ENCODE peak calls at places on chromosomes 4 and X, in six cellular contexts. S is M059J; W is adipocyte; I is kidney tubule cell; Z is A673; U is stimulated activated CD8-positive, alpha-beta memory T cell treated with anti-CD3 and anti-CD28 coated beads, Interleukin-12 subunit alpha, Interleukin-12 subunit beta, amount 100 ng/mL, for 1 hour. R is an unnamed sample.

GRCh38 chrX:49209434-49210251 is 9.7 kb upstream of the SYP start:
- DNase-seq in I (no peak), S (no peak), W (no peak), U (no peak), Z (no peak), R (no peak)

GRCh38 chrX:69027181-69028005 is 137.9 kb downstream of the PJA1 start:
- DNase-seq in I (peak), S (peak), U (no peak), Z (no peak), W (peak), R (peak)

GRCh38 chr4:1290165-1290977 is 680 bp downstream of the MAEA start:
- DNase-seq in S (peak), U (no peak), W (peak), Z (no peak), I (peak), R (peak)

GRCh38 chr4:2494992-2495391 is 26.1 kb downstream of the RNF4 start:
- DNase-seq in S (no peak), I (no peak), U (no peak), Z (no peak), W (no peak), R (no peak)

GRCh38 chrX:68936608-68937007 is 107.8 kb downstream of the EFNB1 start:
- DNase-seq in U (no peak), W (peak), I (peak), Z (no peak), S (peak), R (no peak)

GRCh38 chr4:67886281-67886680 is 2.5 kb upstream of the TMPRSS11D start:
- DNase-seq in U (no peak), S (peak), I (peak), W (peak), Z (no peak), R (no peak)

GRCh38 chr4:68176500-68176899 is 46.8 kb upstream of the TMPRSS11F start:
- DNase-seq in U (no peak), S (no peak), Z (no peak), I (no peak), W (peak), R (no peak)

GRCh38 chrX:19381326-19381725 is 37.6 kb downstream of the PDHA1 start:
- DNase-seq in S (no peak), Z (no peak), I (no peak), W (no peak), U (no peak), R (no peak)

GRCh38 chrX:114581528-114582263 is 2.2 kb upstream of the HTR2C start:
- DNase-seq in I (no peak), U (no peak), Z (peak), W (no peak), S (peak), R (no peak)

GRCh38 chr4:120926358-120927025 is 4.0 kb upstream of the PRDM5 start:
- DNase-seq in I (no peak), S (no peak), U (no peak), W (peak), Z (no peak), R (no peak)

GRCh38 chrX:1899841-1900240 is 285.0 kb downstream of the ASMT start:
- DNase-seq in Z (no peak), S (no peak), W (no peak), I (no peak), U (no peak), R (no peak)

GRCh38 chr4:89056953-89057398 is at the start of gene FAM13A:
- DNase-seq in I (peak), W (peak), S (peak), Z (peak), U (no peak), R (no peak)

GRCh38 chrX:10508891-10509290 is 111.5 kb downstream of the MID1 start:
- DNase-seq in I (no peak), W (no peak), S (no peak), Z (no peak), U (no peak), R (no peak)

GRCh38 chrX:31658360-31658759 is 586.5 kb upstream of the FTHL17 start:
- DNase-seq in U (no peak), Z (peak), I (peak), S (peak), W (peak), R (peak)

GRCh38 chr4:22514001-22514400 is 1.9 kb downstream of the ADGRA3 start:
- DNase-seq in S (peak), I (peak), W (peak), U (no peak), Z (no peak), R (no peak)

R was measured in GM20000.